ENCODE peak calls at places on chromosomes 5 and 9, in eight cellular contexts. U is thyroid gland, V is tibial nerve, X is prostate gland, D is gastrocnemius medialis, Q is IMR-90, B is H54, M is A549. P is an unnamed sample.

GRCh38 chr5:131795128-131795719 is 1.6 kb downstream of the FNIP1 start:
- DNase-seq in V (no peak), X (no peak), B (no peak), M (no peak), U (no peak), D (no peak), Q (no peak), P (no peak)

GRCh38 chr5:58929726-58930125 is 346.9 kb downstream of the RAB3C start:
- DNase-seq in X (no peak), D (no peak), V (no peak), M (no peak), U (no peak), Q (no peak), B (no peak), P (no peak)

GRCh38 chr5:122163151-122164069 is 34.1 kb downstream of the ZNF474 start:
- DNase-seq in M (peak), D (no peak), Q (peak), X (no peak), U (no peak), B (peak), V (no peak), P (no peak)

GRCh38 chr9:69771775-69772418 is 12.1 kb upstream of the PTAR1 start:
- DNase-seq in M (no peak), X (no peak), B (no peak), D (no peak), Q (peak), V (no peak), U (no peak), P (no peak)

GRCh38 chr5:32936329-32936728 is 225.2 kb downstream of the NPR3 start:
- DNase-seq in X (no peak), B (no peak), D (no peak), Q (no peak), V (no peak), M (no peak), U (no peak), P (no peak)

GRCh38 chr5:40518511-40518917 is 161.2 kb upstream of the PTGER4 start:
- DNase-seq in B (peak), X (no peak), D (no peak), M (peak), V (no peak), Q (peak), U (no peak), P (no peak)

GRCh38 chr5:5492087-5492933 is 69.8 kb downstream of the ICE1 start:
- DNase-seq in V (no peak), U (peak), D (no peak), B (peak), M (peak), X (no peak), Q (peak), P (no peak)

GRCh38 chr5:1471997-1472963 is 27.0 kb upstream of the SLC6A3 start:
- DNase-seq in U (no peak), X (no peak), Q (no peak), D (no peak), M (no peak), V (no peak), B (no peak), P (no peak)

GRCh38 chr9:114059047-114059803 is 18.9 kb downstream of the AMBP start:
- DNase-seq in M (no peak), D (no peak), Q (no peak), V (no peak), U (peak), B (no peak), X (no peak), P (peak)

GRCh38 chr5:76690704-76691469 is 25.0 kb upstream of the F2R start:
- DNase-seq in X (peak), B (no peak), V (no peak), U (no peak), M (peak), Q (peak), D (no peak), P (no peak)

GRCh38 chr9:131608469-131609115 is 63.3 kb downstream of the PRRT1B start:
- DNase-seq in B (peak), X (peak), M (peak), U (peak), V (peak), Q (peak), D (peak), P (peak)

GRCh38 chr5:113487411-113487778 is 858 bp downstream of the MCC start:
- DNase-seq in Q (peak), M (peak), X (peak), U (peak), V (no peak), B (no peak), D (no peak), P (peak)

GRCh38 chr9:10571699-10572098 is 41.1 kb downstream of the PTPRD start:
- DNase-seq in M (no peak), B (no peak), U (no peak), D (no peak), Q (no peak), V (no peak), X (no peak), P (no peak)

GRCh38 chr5:83538788-83539535 is 67.4 kb downstream of the VCAN start:
- DNase-seq in V (no peak), B (no peak), M (no peak), Q (no peak), U (no peak), D (no peak), X (no peak), P (no peak)

DNA sequence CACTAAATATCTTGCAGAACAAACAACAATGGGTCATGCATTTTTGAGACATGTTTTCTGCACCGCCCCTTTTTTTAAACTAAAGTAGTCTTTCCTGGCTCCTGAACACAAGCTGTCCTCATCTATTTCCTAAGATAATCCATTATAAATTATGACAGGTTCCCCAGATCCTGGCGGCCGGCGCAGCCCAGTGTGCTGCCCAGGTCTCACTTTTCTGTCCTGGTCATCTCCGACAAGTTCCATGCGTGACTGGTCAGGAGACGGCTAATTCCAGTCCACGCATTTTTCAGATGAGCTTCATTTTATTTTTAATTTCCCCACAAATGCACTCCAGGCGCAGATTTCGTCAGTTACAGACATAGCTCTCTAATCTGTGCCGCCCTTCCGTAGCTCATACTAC is 92.9 kb upstream of the EGFLAM start:
- DNase-seq in V (no peak), B (no peak), M (no peak), U (no peak), Q (no peak), D (peak), X (no peak), P (no peak)
- TF ChIP-seq POLR2A in V (no peak), B (no peak), M (no peak), U (no peak), Q (no peak), D (no peak), X (no peak), P (no peak)

GRCh38 chr9:127223810-127224177 is 40.8 kb upstream of the GARNL3 start:
- DNase-seq in U (no peak), X (no peak), D (no peak), B (no peak), V (no peak), Q (no peak), M (no peak), P (no peak)

GRCh38 chr9:127223266-127223665 is 41.3 kb upstream of the GARNL3 start:
- DNase-seq in D (no peak), X (no peak), V (no peak), Q (no peak), M (no peak), U (no peak), B (no peak), P (no peak)

GRCh38 chr9:127224178-127224882 is 40.2 kb upstream of the GARNL3 start:
- DNase-seq in M (peak), Q (peak), V (peak), B (peak), D (peak), X (peak), U (peak), P (peak)

GRCh38 chr9:127224883-127225739 is 39.5 kb upstream of the GARNL3 start:
- DNase-seq in V (peak), B (peak), X (peak), D (peak), M (peak), Q (peak), U (peak), P (peak)

GRCh38 chr9:127225747-127226646 is 38.6 kb upstream of the GARNL3 start:
- DNase-seq in Q (peak), V (no peak), M (no peak), U (peak), D (no peak), B (peak), X (no peak), P (no peak)
- TF ChIP-seq POLR2A in Q (no peak), V (no peak), M (no peak), U (no peak), D (no peak), B (no peak), X (no peak), P (no peak)

GRCh38 chr9:34615132-34615531 is 3.2 kb upstream of the RPP25L start:
- DNase-seq in M (no peak), B (no peak), D (no peak), Q (no peak), X (no peak), U (no peak), V (no peak), P (no peak)

GRCh38 chr9:34623386-34624235 is 3.3 kb upstream of the DCTN3 start:
- DNase-seq in M (no peak), D (no peak), Q (no peak), V (no peak), X (no peak), B (no peak), U (no peak), P (peak)

GRCh38 chr9:34624475-34624984 is 4.2 kb upstream of the DCTN3 start:
- DNase-seq in M (no peak), D (no peak), Q (no peak), V (no peak), U (no peak), X (no peak), B (no peak), P (no peak)

GRCh38 chr9:34625087-34625486 is 3.8 kb downstream of the ARID3C start:
- DNase-seq in M (no peak), Q (no peak), V (no peak), X (no peak), D (no peak), U (no peak), B (no peak), P (no peak)

GRCh38 chr9:34620061-34620994 is at the start of gene DCTN3:
- DNase-seq in M (peak), U (peak), Q (peak), B (peak), V (peak), D (peak), X (peak), P (peak)
- TF ChIP-seq POLR2A in M (peak), U (peak), Q (peak), B (peak), V (no peak), D (no peak), X (no peak), P (peak)

GRCh38 chr5:138937392-138938387 is 62.6 kb upstream of the LRRTM2 start:
- DNase-seq in V (no peak), Q (no peak), U (no peak), X (no peak), D (no peak), B (no peak), M (no peak), P (no peak)
- TF ChIP-seq POLR2A in V (no peak), Q (no peak), U (no peak), X (no peak), D (no peak), B (no peak), M (no peak), P (no peak)

DNA sequence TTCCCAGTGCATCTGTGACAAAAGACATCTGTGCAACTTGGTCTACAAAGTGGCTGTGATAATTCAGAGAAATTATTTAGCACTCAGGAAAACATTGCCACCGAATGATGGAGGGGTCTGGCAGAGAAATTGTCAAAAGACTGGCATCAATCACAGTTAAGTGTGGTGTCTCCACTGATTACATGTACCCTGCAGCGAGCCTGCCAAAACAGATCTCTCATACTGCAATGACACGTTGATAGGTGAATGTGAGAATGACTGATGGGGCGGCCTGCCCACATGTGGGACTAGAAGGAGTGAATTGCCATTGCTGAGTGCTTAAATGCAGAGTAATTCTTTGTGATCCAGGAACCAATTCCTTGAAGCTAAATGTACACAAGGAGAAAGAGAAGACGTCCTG is 136.4 kb upstream of the PCSK5 start:
- DNase-seq in X (no peak), U (no peak), V (no peak), D (no peak), M (no peak), B (no peak), Q (no peak), P (peak)
- TF ChIP-seq POLR2A in X (no peak), U (no peak), V (no peak), D (no peak), M (no peak), B (no peak), Q (no peak), P (no peak)

GRCh38 chr9:109122726-109123621 is 3.2 kb upstream of the TMEM245 start:
- DNase-seq in M (no peak), V (no peak), U (no peak), B (no peak), D (no peak), Q (no peak), X (no peak), P (no peak)

GRCh38 chr9:109120204-109120789 is 550 bp upstream of the TMEM245 start:
- DNase-seq in X (no peak), V (no peak), D (no peak), B (no peak), U (no peak), M (no peak), Q (no peak), P (no peak)

GRCh38 chr9:109121218-109121796 is 1.6 kb upstream of the TMEM245 start:
- DNase-seq in U (no peak), B (no peak), X (no peak), Q (no peak), M (no peak), D (no peak), V (no peak), P (no peak)

GRCh38 chr9:109119439-109120203 is at the start of gene TMEM245:
- DNase-seq in V (peak), M (peak), Q (peak), D (peak), U (peak), X (peak), B (peak), P (peak)

GRCh38 chr9:109124089-109124488 is 4.3 kb upstream of the TMEM245 start:
- DNase-seq in U (no peak), B (no peak), Q (no peak), X (no peak), D (no peak), M (no peak), V (no peak), P (no peak)
- TF ChIP-seq POLR2A in U (no peak), B (no peak), Q (no peak), X (no peak), D (no peak), M (no peak), V (no peak), P (no peak)

P was measured in heart left ventricle.